ENCODE peak calls at places on chromosomes 4 and X, in five cellular contexts. N is ELR, D is ascending aorta, F is body of pancreas, W is LoVo. A is an unnamed sample.
A peak's percentile ranks its signal among the peaks of the same experiment; 100 is the strongest.

GRCh38 chr4:174314770-174315169 is 31.1 kb downstream of the CEP44 start:
- DNase-seq in N (peak; percentile 61), D (no peak), F (no peak), W (peak; percentile 8), A (no peak)

GRCh38 chrX:118974908-118975671 is 672 bp downstream of the LONRF3 start:
- DNase-seq in N (peak; percentile 12), D (no peak), F (peak; percentile 66), W (peak; percentile 42), A (peak; percentile 52)

GRCh38 chrX:13223868-13224555 is 95.8 kb downstream of the ATXN3L start:
- DNase-seq in N (peak; percentile 91), D (no peak), F (peak; percentile 25), W (peak; percentile 54), A (no peak)

GRCh38 chrX:123626962-123627361 is 105.9 kb downstream of the THOC2 start:
- DNase-seq in N (peak; percentile 81), D (no peak), F (no peak), W (no peak), A (no peak)

GRCh38 chrX:14015294-14015693 is 14.4 kb downstream of the GEMIN8 start:
- DNase-seq in N (no peak), D (no peak), F (no peak), W (no peak), A (no peak)

GRCh38 chr4:2441393-2442174 is 22.8 kb downstream of the CFAP99 start:
- DNase-seq in N (peak; percentile 77), D (no peak), F (peak; percentile 58), W (peak; percentile 28), A (peak; percentile 65)

GRCh38 chr4:94889961-94890360 is 132.2 kb downstream of the BMPR1B start:
- DNase-seq in N (no peak), D (no peak), F (no peak), W (no peak), A (no peak)

GRCh38 chr4:123446791-123447474 is 50.3 kb downstream of the SPRY1 start:
- DNase-seq in N (no peak), D (no peak), F (no peak), W (peak; percentile 21), A (no peak)

GRCh38 chr4:74536557-74536956 is 91.6 kb downstream of the AREG start:
- DNase-seq in N (peak; percentile 45), D (no peak), F (no peak), W (no peak), A (no peak)

GRCh38 chrX:118189628-118190027 is 73.0 kb upstream of the KLHL13 start:
- DNase-seq in N (no peak), D (no peak), F (peak; percentile 59), W (no peak), A (no peak)

GRCh38 chrX:23888887-23889501 is 18.7 kb downstream of the APOO start:
- DNase-seq in N (peak; percentile 51), D (no peak), F (no peak), W (no peak), A (no peak)

GRCh38 chr4:139978692-139979091 is 175.3 kb downstream of the MAML3 start:
- DNase-seq in N (no peak), D (no peak), F (no peak), W (no peak), A (no peak)

GRCh38 chrX:140572724-140573123 is 67.9 kb upstream of the SOX3 start:
- DNase-seq in N (peak; percentile 59), D (no peak), F (peak; percentile 39), W (peak; percentile 17), A (no peak)